ENCODE peak calls at places on chromosomes 11 and 22, in nine cellular contexts. D, J, E, U, X, W, M, Y and Z are unnamed samples.

GRCh38 chr11:90391756-90392155 is 168.9 kb upstream of the CHORDC1 start:
- DNase-seq in E (no peak), J (no peak), W (no peak), Y (no peak), U (no peak), X (no peak), D (no peak), M (no peak), Z (no peak)

GRCh38 chr11:65575568-65576231 is at the start of gene EHBP1L1:
- DNase-seq in J (peak; percentile 68), M (no peak), E (peak; percentile 32), W (peak; percentile 76), X (peak; percentile 91), Y (peak; percentile 28), U (peak; percentile 82), D (no peak), Z (peak; percentile 81)

GRCh38 chr11:132260636-132261035 is 890.2 kb downstream of the NTM start:
- DNase-seq in D (no peak), Y (no peak), W (no peak), U (no peak), E (no peak), J (no peak), X (no peak), M (no peak), Z (no peak)

GRCh38 chr11:75399344-75400109 is at the start of gene RPS3:
- DNase-seq in J (peak; percentile 95), X (peak; percentile 90), D (peak; percentile 73), U (peak; percentile 94), W (peak; percentile 97), E (peak; percentile 93), Y (peak; percentile 91), M (peak; percentile 75), Z (peak; percentile 89)

GRCh38 chr11:72150882-72151281 is 15.4 kb downstream of the FOLR3 start:
- DNase-seq in M (no peak), D (no peak), Y (no peak), W (no peak), E (no peak), J (no peak), X (no peak), U (no peak), Z (no peak)

GRCh38 chr22:45709004-45709739 is 37.5 kb downstream of the ATXN10 start:
- DNase-seq in D (no peak), X (peak; percentile 51), Y (peak; percentile 79), M (peak; percentile 69), J (peak; percentile 54), E (peak; percentile 29), W (peak; percentile 80), U (no peak), Z (no peak)

GRCh38 chr11:117945047-117945820 is 16.0 kb upstream of the TMPRSS13 start:
- DNase-seq in D (no peak), E (no peak), X (peak; percentile 45), J (no peak), W (no peak), M (no peak), U (no peak), Y (no peak), Z (no peak)

GRCh38 chr11:119742263-119742861 is 13.4 kb upstream of the NECTIN1 start:
- DNase-seq in M (no peak), Y (no peak), E (peak; percentile 82), J (no peak), U (no peak), W (peak; percentile 6), D (no peak), X (peak; percentile 89), Z (no peak)

DNA sequence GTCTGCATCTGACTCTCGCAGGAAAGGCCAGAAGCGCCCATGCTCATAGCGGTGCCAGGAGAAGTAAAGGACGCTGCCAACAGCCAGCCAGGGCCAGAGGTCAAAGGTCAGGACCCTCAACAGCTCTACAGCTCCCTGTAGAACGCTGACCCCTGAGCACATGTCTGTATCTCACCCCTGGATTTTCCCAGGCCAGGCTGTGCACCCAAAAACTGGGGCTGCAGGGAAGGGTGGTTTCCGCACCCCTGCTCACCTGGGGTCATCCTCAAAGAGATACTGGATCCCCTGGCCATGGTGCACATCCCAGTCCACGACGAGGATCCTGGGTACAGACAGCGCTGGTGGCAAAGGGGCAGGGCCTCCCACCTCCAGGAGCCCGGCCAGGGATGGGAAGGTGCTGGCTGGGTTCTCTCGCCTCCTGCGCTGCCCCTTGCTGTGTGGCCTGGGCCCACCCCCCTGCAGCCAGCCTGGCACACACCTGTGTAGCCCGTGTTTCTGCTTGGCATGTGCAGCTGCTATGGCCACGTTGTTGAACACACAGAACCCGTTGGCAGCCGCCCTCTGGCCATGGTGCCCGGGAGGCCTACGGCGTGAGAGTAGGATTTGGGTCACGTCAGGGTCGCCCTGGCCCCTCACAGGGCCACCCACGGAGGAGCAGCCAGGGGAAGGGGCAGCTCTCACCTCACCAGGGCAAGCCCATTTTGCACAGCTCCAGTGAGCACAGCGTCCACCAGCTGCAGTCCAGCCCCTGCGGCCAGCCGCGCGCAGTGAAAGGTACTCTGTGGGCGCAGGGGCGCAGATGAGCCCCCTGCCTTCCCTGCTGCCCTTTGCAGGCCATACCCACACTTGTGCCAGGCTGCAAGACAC is 1.4 kb downstream of the HDAC10 start:
- DNase-seq in D (no peak), Y (no peak), M (no peak), J (no peak), W (no peak), X (no peak), U (no peak), E (no peak), Z (no peak)
- H3K4me3 ChIP-seq in D (peak overlapping the region; percentile 81), Y (no peak overlapping the region), M (peak overlapping the region; percentile 74), J (no peak overlapping the region), W (peak overlapping the region; percentile 89), X (peak overlapping the region; percentile 89), U (no peak overlapping the region), E (peak overlapping the region; percentile 70), Z (peak overlapping the region; percentile 36)

DNA sequence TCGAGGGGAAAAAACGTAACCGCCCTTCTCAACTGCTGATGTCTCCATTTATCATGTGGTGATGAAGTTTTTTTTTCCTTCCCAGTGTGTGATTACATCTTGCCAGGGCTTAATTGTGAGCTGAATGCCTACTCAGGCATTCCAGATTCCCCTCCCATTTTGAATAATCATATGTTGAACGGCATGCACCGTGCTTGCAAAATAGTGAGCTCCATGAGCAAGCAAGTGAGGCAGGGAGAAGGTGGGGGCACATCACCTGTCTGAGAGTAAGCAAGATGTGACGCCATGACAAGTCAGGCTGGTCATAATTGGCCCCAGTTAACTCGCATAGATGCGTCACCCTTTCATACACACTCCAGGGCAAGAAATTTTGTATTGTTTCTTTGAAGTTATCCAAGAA is 2.7 kb upstream of the TOB2 start:
- DNase-seq in J (no peak), D (no peak), Y (no peak), E (no peak), W (no peak), M (no peak), X (no peak), U (no peak), Z (no peak)
- H3K4me3 ChIP-seq in J (no peak overlapping the region), D (no peak overlapping the region), Y (no peak overlapping the region), E (peak overlapping the region; percentile 33), W (no peak overlapping the region), M (no peak overlapping the region), X (no peak overlapping the region), U (no peak overlapping the region), Z (no peak overlapping the region)

GRCh38 chr11:371716-372590 is 2.7 kb downstream of the B4GALNT4 start:
- DNase-seq in J (no peak), W (no peak), M (no peak), D (no peak), Y (no peak), X (no peak), E (no peak), U (no peak), Z (no peak)

GRCh38 chr11:368414-369335 is 624 bp upstream of the B4GALNT4 start:
- DNase-seq in X (peak; percentile 67), Y (peak; percentile 18), M (no peak), J (peak; percentile 26), E (no peak), U (no peak), W (no peak), D (no peak), Z (peak; percentile 19)

GRCh38 chr11:369336-370018 is at the start of gene B4GALNT4:
- DNase-seq in D (no peak), M (no peak), J (peak; percentile 45), W (peak; percentile 92), X (peak; percentile 99), E (no peak), Y (peak; percentile 23), U (no peak), Z (peak; percentile 21)

GRCh38 chr11:371051-371450 is 1.8 kb downstream of the B4GALNT4 start:
- DNase-seq in Y (no peak), X (peak; percentile 44), U (no peak), J (no peak), W (no peak), E (no peak), M (no peak), D (no peak), Z (no peak)

DNA sequence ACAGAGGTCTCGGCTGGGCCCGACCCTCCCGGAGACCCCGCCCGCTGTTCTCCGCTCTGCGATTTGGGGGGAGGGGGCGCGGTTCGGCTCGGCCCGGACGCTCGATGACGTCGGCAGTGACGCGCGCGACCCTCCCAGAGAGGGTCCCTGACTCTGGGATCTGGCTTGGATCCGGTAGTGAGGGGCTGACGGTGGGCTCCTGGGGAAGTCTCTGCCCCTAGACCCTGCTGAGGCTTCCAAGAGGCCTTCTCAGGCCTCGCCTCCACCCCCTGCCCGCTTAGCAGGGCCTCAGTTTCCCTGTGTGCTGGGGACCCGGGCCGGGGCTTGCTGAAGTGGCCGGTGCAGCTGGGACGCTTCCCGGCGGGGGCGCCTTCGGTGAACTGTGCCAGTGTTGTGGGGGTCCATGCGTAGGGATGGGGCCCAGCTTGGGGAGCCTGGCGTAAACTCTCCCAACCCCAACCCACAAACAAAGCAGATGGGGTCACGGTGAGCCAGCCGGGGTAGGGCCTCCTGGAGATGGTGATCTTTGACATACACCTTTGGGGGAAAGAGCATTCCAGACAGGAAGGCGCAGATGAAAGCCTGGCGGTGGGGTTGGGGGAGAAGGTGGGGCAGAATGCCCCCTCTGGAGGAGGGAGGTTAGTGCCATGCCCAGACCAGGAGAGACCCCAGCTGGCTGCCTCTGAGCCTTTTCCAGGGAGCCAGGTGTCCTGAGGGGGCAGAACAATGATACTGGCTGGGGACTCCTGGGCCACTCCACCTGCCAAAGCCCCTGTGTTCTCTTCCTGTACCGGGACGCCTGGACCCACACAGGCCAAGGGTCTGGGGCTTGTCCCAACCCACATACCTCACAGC is 1.0 kb downstream of the B4GALNT4 start:
- DNase-seq in E (no peak), Y (no peak), X (peak; percentile 84), W (no peak), J (no peak), M (no peak), D (no peak), U (no peak), Z (no peak)
- H3K4me3 ChIP-seq in E (no peak overlapping the region), Y (peak overlapping the region; percentile 70), X (peak overlapping the region; percentile 63), W (no peak overlapping the region), J (no peak overlapping the region), M (peak overlapping the region; percentile 56), D (peak overlapping the region; percentile 53), U (no peak overlapping the region), Z (no peak overlapping the region)

DNA sequence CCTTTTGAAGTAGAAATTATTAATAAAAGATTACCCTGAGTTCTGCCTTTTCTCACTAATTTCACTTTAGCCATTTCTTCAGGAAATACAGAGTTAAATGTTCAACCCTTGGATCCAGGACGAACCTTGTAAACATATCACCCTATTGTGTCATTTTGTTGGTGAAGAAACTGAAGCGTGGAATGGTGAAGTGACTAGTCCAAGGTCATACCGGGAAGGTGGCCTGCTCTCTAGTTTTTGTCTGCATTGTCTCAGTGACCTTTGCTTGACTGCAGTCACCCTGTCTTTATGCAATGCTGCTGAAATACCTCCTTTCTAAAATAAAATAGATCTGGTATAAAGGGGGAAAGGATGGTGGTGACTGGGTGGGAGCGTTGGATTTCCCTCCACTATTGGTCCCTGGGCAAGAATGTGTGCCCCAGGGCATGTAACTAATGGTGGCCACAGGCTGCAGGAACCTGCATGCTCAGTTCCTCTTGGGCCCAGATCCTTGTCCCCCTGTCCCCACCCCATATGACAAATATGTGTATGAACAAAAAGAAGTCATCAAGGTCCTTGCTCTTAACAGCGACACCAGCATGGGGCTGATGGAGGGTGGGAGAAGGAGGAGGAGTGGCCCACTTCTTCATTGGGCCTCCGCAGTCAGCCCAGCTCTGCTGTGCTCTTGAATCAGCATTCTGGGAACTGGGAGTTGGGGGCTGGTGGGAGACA is 977 bp upstream of the SORL1-AS1 start:
- DNase-seq in D (no peak), J (no peak), Y (no peak), X (no peak), W (no peak), M (no peak), E (no peak), U (peak; percentile 47), Z (no peak)
- H3K4me3 ChIP-seq in D (no peak overlapping the region), J (no peak overlapping the region), Y (no peak overlapping the region), X (no peak overlapping the region), W (no peak overlapping the region), M (no peak overlapping the region), E (no peak overlapping the region), U (no peak overlapping the region), Z (peak overlapping the region; percentile 90)